ENCODE peak calls at places on chromosomes 2 and 18, in seven cellular contexts. Z is dermis microvascular lymphatic vessel endothelial cell; A is posterior vena cava; L is activated naive CD8-positive, alpha-beta T cell treated with anti-CD3 and anti-CD28 coated beads for 36 hours; X is IMR-90; W is lower lobe of right lung; Y is A172. G is an unnamed sample.

GRCh38 chr2:96970248-96970875 is 16.0 kb downstream of the FAM178B start:
- DNase-seq in Z (no peak), A (no peak), L (no peak), X (no peak), W (peak; percentile 80), Y (no peak), G (no peak)

GRCh38 chr2:119085613-119086012 is 72.9 kb downstream of the C1QL2 start:
- DNase-seq in Z (no peak), A (no peak), L (no peak), X (no peak), W (no peak), Y (peak; percentile 37), G (no peak)

GRCh38 chr18:9477509-9477908 is 2.2 kb downstream of the RALBP1 start:
- DNase-seq in Z (no peak), A (no peak), L (no peak), X (no peak), W (no peak), Y (no peak), G (no peak)

GRCh38 chr2:138827426-138828054 is 47.4 kb upstream of the NXPH2 start:
- DNase-seq in Z (peak; percentile 52), A (no peak), L (no peak), X (peak; percentile 68), W (no peak), Y (peak; percentile 84), G (peak; percentile 9)

GRCh38 chr2:65666156-65666725 is 233.8 kb upstream of the SPRED2 start:
- DNase-seq in Z (no peak), A (no peak), L (peak; percentile 11), X (peak; percentile 78), W (no peak), Y (peak; percentile 91), G (no peak)

GRCh38 chr2:1884933-1885580 is 140.7 kb upstream of the PXDN start:
- DNase-seq in Z (peak; percentile 64), A (peak; percentile 44), L (no peak), X (peak; percentile 19), W (no peak), Y (peak; percentile 58), G (peak; percentile 64)

GRCh38 chr2:57906152-57906732 is 140.4 kb upstream of the VRK2 start:
- DNase-seq in Z (peak; percentile 39), A (no peak), L (no peak), X (peak; percentile 69), W (no peak), Y (peak; percentile 68), G (no peak)

GRCh38 chr2:206721216-206721920 is 3.2 kb upstream of the DYTN start:
- DNase-seq in Z (no peak), A (no peak), L (no peak), X (no peak), W (no peak), Y (no peak), G (no peak)

GRCh38 chr2:105037572-105038382 is at the start of gene MRPS9:
- DNase-seq in Z (peak; percentile 85), A (peak; percentile 99), L (peak; percentile 97), X (peak; percentile 95), W (peak; percentile 99), Y (peak; percentile 96), G (peak; percentile 95)

GRCh38 chr2:109371481-109372170 is 242.1 kb downstream of the SEPTIN10 start:
- DNase-seq in Z (no peak), A (peak; percentile 59), L (no peak), X (no peak), W (no peak), Y (no peak), G (no peak)

GRCh38 chr2:190881074-190881479 is 456 bp downstream of the GLS start:
- DNase-seq in Z (no peak), A (no peak), L (no peak), X (no peak), W (no peak), Y (no peak), G (no peak)

GRCh38 chr2:239960929-239961661 is 64.0 kb downstream of the NDUFA10 start:
- DNase-seq in Z (no peak), A (peak; percentile 76), L (no peak), X (no peak), W (no peak), Y (no peak), G (no peak)

GRCh38 chr2:138707424-138708074 is 72.6 kb downstream of the NXPH2 start:
- DNase-seq in Z (no peak), A (no peak), L (no peak), X (peak; percentile 90), W (no peak), Y (peak; percentile 33), G (no peak)

G was measured in tibial nerve.